ENCODE peak calls at places on chromosomes 12 and 14, in five cellular contexts. A is heart left ventricle, Q is progenitor cell of endocrine pancreas, V is neural progenitor cell, M is AG10803. D is an unnamed sample.
A peak's percentile ranks its signal among the peaks of the same experiment; 100 is the strongest.

GRCh38 chr12:19449814-19450213 is 10.5 kb downstream of the AEBP2 start:
- DNase-seq in A (no peak), Q (no peak), V (no peak), M (no peak), D (no peak)

GRCh38 chr14:70707138-70708038 is 65.7 kb downstream of the TTC9 start:
- DNase-seq in A (no peak), Q (no peak), V (no peak), M (peak; percentile 53), D (peak; percentile 96)

GRCh38 chr12:78725033-78725432 is 139.5 kb upstream of the SYT1 start:
- DNase-seq in A (no peak), Q (no peak), V (no peak), M (no peak), D (no peak)

GRCh38 chr12:95131589-95132335 is 58.3 kb upstream of the NR2C1 start:
- DNase-seq in A (no peak), Q (no peak), V (no peak), M (peak; percentile 57), D (no peak)

GRCh38 chr14:36301159-36301558 is 19.3 kb downstream of the MBIP start:
- DNase-seq in A (no peak), Q (no peak), V (no peak), M (no peak), D (no peak)

GRCh38 chr12:7694556-7694955 is 1.0 kb downstream of the GDF3 start:
- DNase-seq in A (no peak), Q (no peak), V (no peak), M (no peak), D (no peak)

GRCh38 chr12:114759635-114760034 is 75.7 kb upstream of the TBX3 start:
- DNase-seq in A (no peak), Q (no peak), V (no peak), M (no peak), D (no peak)

GRCh38 chr14:93715279-93715927 is 72.9 kb downstream of the PRIMA1 start:
- DNase-seq in A (no peak), Q (no peak), V (no peak), M (no peak), D (no peak)

GRCh38 chr12:109501299-109501698 is 23.9 kb downstream of the UBE3B start:
- DNase-seq in A (no peak), Q (no peak), V (no peak), M (no peak), D (no peak)

GRCh38 chr12:124677552-124678356 is 110.3 kb upstream of the NCOR2 start:
- DNase-seq in A (no peak), Q (no peak), V (no peak), M (no peak), D (no peak)

GRCh38 chr12:94761559-94761958 is 111.2 kb upstream of the TMCC3 start:
- DNase-seq in A (no peak), Q (no peak), V (no peak), M (peak; percentile 68), D (peak; percentile 97)

GRCh38 chr12:25872137-25872536 is 86.3 kb upstream of the RASSF8 start:
- DNase-seq in A (no peak), Q (no peak), V (no peak), M (no peak), D (peak; percentile 20)

GRCh38 chr12:131920902-131921840 is 7.9 kb upstream of the PUS1 start:
- DNase-seq in A (peak; percentile 66), Q (no peak), V (no peak), M (no peak), D (no peak)

GRCh38 chr12:56387152-56387551 is 24.5 kb upstream of the APOF start:
- DNase-seq in A (no peak), Q (no peak), V (no peak), M (peak; percentile 48), D (no peak)

GRCh38 chr12:120528861-120529525 is at the start of gene COQ5:
- DNase-seq in A (peak; percentile 92), Q (peak; percentile 69), V (peak; percentile 97), M (peak; percentile 74), D (peak; percentile 85)
- TF ChIP-seq CTCF in A (no peak), Q (no peak), V (no peak), M (no peak), D (no peak)

DNA sequence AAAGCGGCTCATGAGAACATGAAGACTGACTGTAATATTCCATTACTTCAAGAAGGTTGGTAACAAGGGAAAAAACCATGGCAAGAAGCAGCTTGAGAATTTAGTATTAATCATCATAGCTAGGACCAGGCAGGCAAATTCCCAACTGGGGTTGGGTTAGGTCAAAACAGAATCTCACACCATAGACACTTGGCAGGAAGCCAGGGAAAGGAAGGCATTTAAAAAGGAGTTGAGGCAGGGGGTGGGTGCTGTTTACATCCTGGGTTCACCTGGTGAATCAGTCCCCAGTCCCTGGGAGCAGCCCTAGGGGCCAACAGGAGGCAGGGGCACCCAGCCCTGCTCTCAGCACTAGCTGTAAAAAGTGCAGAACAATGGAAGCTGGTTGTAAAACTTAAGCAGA is 108.6 kb downstream of the EGLN3 start:
- DNase-seq in A (no peak), Q (no peak), V (no peak), M (no peak), D (peak; percentile 95)
- TF ChIP-seq CTCF in A (no peak), Q (no peak), V (no peak), M (no peak), D (no peak)

DNA sequence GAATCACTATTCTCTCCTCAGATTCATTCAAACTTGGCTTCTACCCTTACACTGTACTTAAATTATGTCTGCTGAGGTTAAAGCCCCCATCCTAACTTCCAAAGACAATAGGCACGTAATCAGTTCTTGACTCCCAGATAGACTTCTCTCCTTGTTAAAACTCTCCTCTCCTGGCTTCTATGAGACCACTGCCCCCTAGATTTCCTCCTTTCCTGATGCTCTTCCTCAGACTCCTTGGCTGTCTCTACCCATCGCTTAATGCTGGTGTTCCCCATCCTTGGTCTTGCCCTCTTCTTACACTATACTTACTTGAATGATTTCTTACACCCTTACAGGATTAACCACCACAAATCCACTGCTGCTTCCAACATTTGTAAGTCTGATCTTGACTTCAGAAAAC is 32.8 kb downstream of the TC2N start:
- DNase-seq in A (no peak), Q (no peak), V (peak; percentile 14), M (no peak), D (no peak)
- TF ChIP-seq CTCF in A (no peak), Q (no peak), V (no peak), M (no peak), D (no peak)

GRCh38 chr12:17640615-17641014 is 449.4 kb downstream of the RERGL start:
- DNase-seq in A (no peak), Q (no peak), V (no peak), M (no peak), D (no peak)

GRCh38 chr12:17642340-17642650 is 447.7 kb downstream of the RERGL start:
- DNase-seq in A (no peak), Q (no peak), V (no peak), M (no peak), D (no peak)
- TF ChIP-seq CTCF in A (no peak), Q (no peak), V (no peak), M (no peak), D (no peak)

GRCh38 chr14:24133730-24134129 is 2.3 kb upstream of the PSME1 start:
- DNase-seq in A (no peak), Q (no peak), V (no peak), M (no peak), D (no peak)
- TF ChIP-seq CTCF in A (no peak), Q (no peak), V (no peak), M (no peak), D (no peak)

DNA sequence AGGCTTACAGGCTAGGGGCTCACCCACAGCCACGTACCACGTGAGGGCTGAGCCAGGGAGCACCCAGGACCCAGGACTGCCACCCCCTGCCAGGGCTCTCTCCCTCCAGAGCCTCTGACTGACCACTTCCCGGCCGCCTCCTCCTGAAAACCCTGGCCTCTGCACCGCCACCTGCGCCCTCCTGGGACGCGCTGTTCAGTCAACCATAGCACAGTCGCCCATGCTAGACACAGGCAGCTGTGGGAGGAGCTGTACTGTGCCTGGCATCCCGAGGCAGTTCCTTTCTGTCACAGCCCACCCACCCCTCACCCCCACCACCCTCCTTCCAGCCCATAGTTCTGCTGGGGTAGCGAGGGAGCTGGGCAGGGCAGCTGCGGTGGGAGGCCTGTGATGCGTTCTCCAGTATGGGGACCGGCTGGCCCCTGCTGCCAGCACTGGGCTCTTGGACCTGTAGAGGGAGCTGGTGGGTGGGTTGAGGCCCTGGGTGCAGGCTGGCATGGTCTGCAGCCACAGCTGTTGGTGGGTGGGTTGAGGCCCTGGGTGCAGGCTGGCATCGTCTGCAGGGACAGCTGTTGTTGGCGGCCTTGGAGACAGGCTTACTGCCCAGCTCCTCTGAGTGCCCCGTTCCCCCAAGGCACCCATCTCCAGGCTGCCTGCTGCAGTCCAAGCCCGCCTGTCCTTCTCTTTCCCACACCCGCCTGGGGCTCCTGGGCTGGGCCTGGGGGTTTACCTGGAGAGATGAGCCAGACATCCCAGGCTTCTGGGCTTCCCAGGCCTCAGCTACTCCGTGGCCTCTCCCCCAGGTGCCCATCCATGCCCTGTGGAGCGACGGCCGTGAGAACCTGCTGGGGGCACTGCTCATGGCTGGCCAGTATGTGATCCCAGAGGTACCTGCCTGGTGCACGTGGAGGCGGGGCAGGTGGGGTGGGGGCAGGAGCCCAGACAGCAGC is 11.5 kb downstream of the ASPG start:
- DNase-seq in A (peak; percentile 20), Q (no peak), V (peak; percentile 56), M (no peak), D (no peak)
- TF ChIP-seq CTCF in A (no peak), Q (peak; percentile 33), V (peak; percentile 45), M (no peak), D (peak; percentile 23)

DNA sequence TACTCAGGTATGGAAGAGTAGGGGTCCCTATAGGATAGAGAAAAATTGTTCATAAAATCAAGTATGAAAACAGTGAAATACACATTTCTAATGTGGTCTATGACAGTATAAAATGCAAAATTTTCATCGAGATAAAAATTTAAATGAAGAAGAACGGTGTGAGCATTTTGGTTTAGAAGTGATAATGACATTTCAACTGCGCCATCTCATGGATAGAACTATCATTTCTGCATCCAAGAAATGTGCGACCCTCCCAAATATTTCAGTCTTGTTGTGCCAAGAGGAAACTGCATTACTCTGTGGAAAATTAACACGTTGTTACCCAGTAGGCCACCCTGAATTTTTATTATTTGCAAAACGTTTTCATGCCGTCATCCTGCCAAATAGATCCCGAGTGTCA is 108.8 kb downstream of the CRACR2A start:
- DNase-seq in A (no peak), Q (no peak), V (no peak), M (no peak), D (no peak)
- TF ChIP-seq CTCF in A (no peak), Q (no peak), V (peak; percentile 30), M (no peak), D (no peak)

GRCh38 chr12:14514946-14515345 is 52.7 kb downstream of the PLBD1 start:
- DNase-seq in A (no peak), Q (no peak), V (no peak), M (peak; percentile 13), D (peak; percentile 94)

GRCh38 chr12:14510574-14510973 is 57.1 kb downstream of the PLBD1 start:
- DNase-seq in A (no peak), Q (no peak), V (no peak), M (no peak), D (no peak)

DNA sequence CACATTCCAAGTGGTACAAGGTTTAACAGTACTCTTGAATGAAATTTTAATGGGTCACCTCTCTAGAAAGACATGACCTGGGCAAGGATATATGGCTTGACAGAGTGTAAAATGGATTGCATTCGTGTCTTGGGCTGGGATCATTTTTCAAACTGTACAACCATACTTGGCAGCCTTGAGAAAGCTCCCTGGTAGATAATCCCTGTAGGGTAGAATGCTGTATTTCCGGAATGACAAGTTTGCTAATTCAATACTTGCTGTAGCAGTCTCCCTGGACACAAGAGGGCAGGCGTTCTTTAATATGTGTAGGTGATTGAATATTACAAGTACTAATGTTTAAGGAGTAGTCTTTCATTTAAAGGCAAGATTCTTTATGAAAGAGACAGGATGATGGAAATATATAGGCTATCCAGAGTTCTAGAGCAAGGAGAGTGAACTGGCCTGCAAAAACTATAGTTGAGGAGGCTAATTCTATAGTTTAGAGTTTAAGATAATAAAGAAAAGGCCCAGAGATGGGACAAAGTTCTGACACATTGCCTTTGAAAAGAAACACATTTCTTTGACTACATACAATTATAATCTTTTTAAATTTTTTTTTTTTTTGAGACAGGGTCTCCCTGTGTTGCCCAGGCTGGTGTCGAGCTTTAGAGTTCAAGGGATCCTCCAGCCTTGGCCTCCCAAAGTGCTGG is 53.4 kb downstream of the PLBD1 start:
- DNase-seq in A (peak; percentile 29), Q (peak; percentile 37), V (peak; percentile 21), M (peak; percentile 16), D (peak; percentile 97)
- TF ChIP-seq CTCF in A (peak; percentile 52), Q (peak; percentile 82), V (peak; percentile 42), M (peak; percentile 41), D (peak; percentile 79)

D was measured in epithelial cell of esophagus.